ENCODE peak calls at places on chromosomes 4 and X, in four cellular contexts. One of them, this sample, is unnamed.

GRCh38 chr4:38815879-38816782 is 11.5 kb upstream of the TLR1 start:
- DNase-seq in D341Med: no peak
- DNase-seq in HT1080: peak; percentile 12
- DNase-seq in neural crest cell: no peak
- DNase-seq in this sample: no peak

GRCh38 chrX:105471597-105471996 is 251.1 kb upstream of the TEX13A start:
- DNase-seq in neural crest cell: no peak
- DNase-seq in D341Med: no peak
- DNase-seq in HT1080: peak; percentile 0
- DNase-seq in this sample: no peak

GRCh38 chr4:121030151-121030550 is 42.2 kb downstream of the NDNF start:
- DNase-seq in neural crest cell: no peak
- DNase-seq in HT1080: no peak
- DNase-seq in D341Med: no peak
- DNase-seq in this sample: no peak

GRCh38 chr4:109469915-109470314 is 36.3 kb downstream of the SEC24B start:
- DNase-seq in D341Med: no peak
- DNase-seq in neural crest cell: no peak
- DNase-seq in HT1080: no peak
- DNase-seq in this sample: no peak

GRCh38 chr4:7422098-7422897 is 12.4 kb downstream of the PSAPL1 start:
- DNase-seq in D341Med: peak; percentile 27
- DNase-seq in HT1080: no peak
- DNase-seq in neural crest cell: no peak
- DNase-seq in this sample: no peak

GRCh38 chr4:140150636-140150885 is 3.4 kb downstream of the MAML3 start:
- DNase-seq in HT1080: no peak
- DNase-seq in D341Med: no peak
- DNase-seq in neural crest cell: no peak
- DNase-seq in this sample: no peak

GRCh38 chr4:185786422-185786821 is 25.6 kb downstream of the SORBS2 start:
- DNase-seq in neural crest cell: no peak
- DNase-seq in D341Med: peak; percentile 65
- DNase-seq in HT1080: no peak
- DNase-seq in this sample: no peak

GRCh38 chrX:152806035-152806434 is 24.5 kb downstream of the CETN2 start:
- DNase-seq in D341Med: no peak
- DNase-seq in neural crest cell: no peak
- DNase-seq in HT1080: peak; percentile 74
- DNase-seq in this sample: no peak

GRCh38 chr4:86686741-86687140 is 92.6 kb downstream of the PTPN13 start:
- DNase-seq in HT1080: no peak
- DNase-seq in D341Med: no peak
- DNase-seq in neural crest cell: no peak
- DNase-seq in this sample: no peak

GRCh38 chr4:183589710-183590109 is 69.3 kb downstream of the RWDD4 start:
- DNase-seq in D341Med: no peak
- DNase-seq in neural crest cell: no peak
- DNase-seq in HT1080: peak; percentile 20
- DNase-seq in this sample: no peak

GRCh38 chr4:74874785-74875367 is 58.0 kb upstream of the PARM1 start:
- DNase-seq in HT1080: peak; percentile 58
- DNase-seq in neural crest cell: peak; percentile 3
- DNase-seq in D341Med: peak; percentile 58
- DNase-seq in this sample: peak; percentile 80

GRCh38 chrX:105698386-105698785 is 124.0 kb upstream of the NRK start:
- DNase-seq in neural crest cell: no peak
- DNase-seq in HT1080: peak; percentile 27
- DNase-seq in D341Med: no peak
- DNase-seq in this sample: no peak

GRCh38 chr4:168694669-168695068 is 197.8 kb downstream of the PALLD start:
- DNase-seq in HT1080: no peak
- DNase-seq in neural crest cell: no peak
- DNase-seq in D341Med: no peak
- DNase-seq in this sample: no peak

GRCh38 chrX:10110984-10111363 is 45.8 kb upstream of the CLCN4 start:
- DNase-seq in D341Med: no peak
- DNase-seq in neural crest cell: no peak
- DNase-seq in HT1080: no peak
- DNase-seq in this sample: no peak

GRCh38 chrX:14697453-14697852 is 168.1 kb downstream of the GLRA2 start:
- DNase-seq in D341Med: peak; percentile 43
- DNase-seq in HT1080: peak; percentile 15
- DNase-seq in neural crest cell: peak; percentile 21
- DNase-seq in this sample: peak; percentile 3

GRCh38 chr4:146647615-146648383 is 9.1 kb downstream of the POU4F2 start:
- DNase-seq in HT1080: no peak
- DNase-seq in D341Med: no peak
- DNase-seq in neural crest cell: no peak
- DNase-seq in this sample: no peak

GRCh38 chr4:158535130-158535614 is 13.5 kb downstream of the RXFP1 start:
- DNase-seq in HT1080: peak; percentile 78
- DNase-seq in D341Med: no peak
- DNase-seq in neural crest cell: no peak
- DNase-seq in this sample: peak; percentile 32

GRCh38 chrX:38109042-38109904 is 102.9 kb downstream of the SYTL5 start:
- DNase-seq in neural crest cell: no peak
- DNase-seq in D341Med: no peak
- DNase-seq in HT1080: no peak
- DNase-seq in this sample: no peak

GRCh38 chr4:39614487-39615162 is 24.0 kb downstream of the SMIM14 start:
- DNase-seq in D341Med: no peak
- DNase-seq in neural crest cell: no peak
- DNase-seq in HT1080: peak; percentile 64
- DNase-seq in this sample: no peak

GRCh38 chr4:153466637-153467153 is 535 bp downstream of the TMEM131L start:
- DNase-seq in neural crest cell: peak; percentile 21
- DNase-seq in D341Med: peak; percentile 78
- DNase-seq in HT1080: no peak
- DNase-seq in this sample: no peak

GRCh38 chr4:133464311-133464710 is 315.2 kb downstream of the PCDH10 start:
- DNase-seq in HT1080: peak; percentile 15
- DNase-seq in neural crest cell: no peak
- DNase-seq in D341Med: no peak
- DNase-seq in this sample: no peak

GRCh38 chr4:141502755-141503154 is 133.6 kb upstream of the IL15 start:
- DNase-seq in D341Med: no peak
- DNase-seq in neural crest cell: no peak
- DNase-seq in HT1080: no peak
- DNase-seq in this sample: no peak

GRCh38 chr4:144399927-144400326 is 246.0 kb upstream of the HHIP start:
- DNase-seq in HT1080: peak; percentile 90
- DNase-seq in neural crest cell: no peak
- DNase-seq in D341Med: no peak
- DNase-seq in this sample: peak; percentile 67

GRCh38 chr4:31086771-31087330 is 366.7 kb downstream of the PCDH7 start:
- DNase-seq in neural crest cell: no peak
- DNase-seq in HT1080: no peak
- DNase-seq in D341Med: no peak
- DNase-seq in this sample: no peak

GRCh38 chr4:64539234-64539849 is 130.1 kb upstream of the TECRL start:
- DNase-seq in HT1080: peak; percentile 44
- DNase-seq in D341Med: peak; percentile 58
- DNase-seq in neural crest cell: peak; percentile 50
- DNase-seq in this sample: peak; percentile 50

GRCh38 chrX:152901816-152902501 is 4.1 kb downstream of the ZNF185 start:
- DNase-seq in D341Med: no peak
- DNase-seq in neural crest cell: no peak
- DNase-seq in HT1080: no peak
- DNase-seq in this sample: no peak

GRCh38 chrX:104195489-104196084 is 29.3 kb downstream of the FAM199X start:
- DNase-seq in neural crest cell: no peak
- DNase-seq in HT1080: peak; percentile 8
- DNase-seq in D341Med: peak; percentile 22
- DNase-seq in this sample: no peak

GRCh38 chr4:41361831-41362646 is 105.3 kb downstream of the UCHL1 start:
- DNase-seq in neural crest cell: no peak
- DNase-seq in HT1080: peak; percentile 32
- DNase-seq in D341Med: no peak
- DNase-seq in this sample: no peak

GRCh38 chr4:87005690-87006461 is 71.1 kb downstream of the AFF1 start:
- DNase-seq in D341Med: no peak
- DNase-seq in neural crest cell: peak; percentile 6
- DNase-seq in HT1080: peak; percentile 7
- DNase-seq in this sample: no peak

GRCh38 chrX:12958059-12958458 is 16.9 kb upstream of the TMSB4X start:
- DNase-seq in D341Med: no peak
- DNase-seq in HT1080: no peak
- DNase-seq in neural crest cell: no peak
- DNase-seq in this sample: no peak

GRCh38 chrX:335758-336155 is 17.2 kb upstream of the GTPBP6 start:
- DNase-seq in D341Med: no peak
- DNase-seq in neural crest cell: no peak
- DNase-seq in HT1080: no peak
- DNase-seq in this sample: no peak

GRCh38 chr4:26719954-26720552 is 136.2 kb downstream of the TBC1D19 start:
- DNase-seq in neural crest cell: no peak
- DNase-seq in D341Med: no peak
- DNase-seq in HT1080: peak; percentile 14
- DNase-seq in this sample: peak; percentile 28

GRCh38 chr4:179719766-179720470 is 2277.7 kb upstream of the AGA start:
- DNase-seq in HT1080: no peak
- DNase-seq in D341Med: no peak
- DNase-seq in neural crest cell: no peak
- DNase-seq in this sample: no peak

GRCh38 chr4:4880492-4880891 is 21.0 kb downstream of the MSX1 start:
- DNase-seq in HT1080: no peak
- DNase-seq in neural crest cell: no peak
- DNase-seq in D341Med: no peak
- DNase-seq in this sample: no peak